ENCODE peak calls at places on chromosomes 6 and 20, in six cellular contexts. Q is RWPE2; C is MM.1S; R is lower lobe of right lung; I is CD8-positive, alpha-beta memory T cell; B is hepatocyte. A is an unnamed sample. For H3K4me1, the result is how much of the 10 kb centered on the place peaks cover.

GRCh38 chr20:46088409-46089075 is 1.2 kb downstream of the NCOA5 start:
- DNase-seq in C (peak), I (no peak), R (no peak), Q (no peak), B (peak), A (no peak)

GRCh38 chr6:91781946-91782345 is 1195.1 kb upstream of the MAP3K7 start:
- DNase-seq in B (no peak), I (no peak), R (no peak), C (no peak), Q (no peak), A (peak)

GRCh38 chr6:90643366-90643765 is 56.5 kb upstream of the MAP3K7 start:
- DNase-seq in R (no peak), B (no peak), I (no peak), C (no peak), Q (no peak), A (no peak)

GRCh38 chr6:36347635-36348034 is 10.9 kb upstream of the BNIP5 start:
- DNase-seq in Q (no peak), B (peak), I (no peak), R (no peak), C (no peak), A (peak)

GRCh38 chr6:86706449-86706848 is 230.9 kb upstream of the HTR1E start:
- DNase-seq in C (peak), Q (no peak), I (no peak), R (no peak), B (no peak), A (no peak)

GRCh38 chr20:40908311-40908710 is 120.3 kb upstream of the TOP1 start:
- DNase-seq in R (no peak), B (no peak), I (no peak), C (no peak), Q (no peak), A (no peak)

GRCh38 chr20:62822788-62823651 is 6.2 kb downstream of the COL9A3 start:
- DNase-seq in Q (no peak), R (no peak), B (peak), I (no peak), C (peak), A (peak)

GRCh38 chr20:7627734-7628663 is 312.3 kb downstream of the HAO1 start:
- DNase-seq in B (no peak), R (no peak), C (no peak), I (no peak), Q (no peak), A (no peak)

GRCh38 chr6:90548001-90548400 is 38.9 kb downstream of the MAP3K7 start:
- DNase-seq in R (no peak), Q (no peak), I (no peak), B (no peak), C (no peak), A (no peak)

GRCh38 chr6:102619585-102619984 is 1226.1 kb downstream of the GRIK2 start:
- DNase-seq in C (peak), B (peak), I (no peak), Q (no peak), R (no peak), A (no peak)

GRCh38 chr6:22632561-22632960 is 63.2 kb downstream of the HDGFL1 start:
- DNase-seq in C (no peak), B (no peak), R (no peak), I (no peak), Q (no peak), A (no peak)

GRCh38 chr6:88359530-88360202 is 193.5 kb upstream of the CNR1 start:
- DNase-seq in I (no peak), C (no peak), B (no peak), R (no peak), Q (no peak), A (no peak)

GRCh38 chr20:47558699-47559098 is 57.0 kb downstream of the NCOA3 start:
- DNase-seq in Q (no peak), R (no peak), I (no peak), B (no peak), C (no peak), A (no peak)

GRCh38 chr6:50845499-50846108 is 26.9 kb downstream of the TFAP2B start:
- DNase-seq in C (no peak), R (no peak), B (no peak), I (no peak), Q (no peak), A (no peak)

GRCh38 chr6:8549381-8549780 is 114.0 kb upstream of the SLC35B3 start:
- DNase-seq in Q (no peak), C (no peak), R (no peak), B (no peak), I (no peak), A (no peak)

GRCh38 chr6:6724319-6725119 is 136.0 kb downstream of the LY86 start:
- DNase-seq in C (peak), I (peak), Q (no peak), B (peak), R (peak), A (peak)

GRCh38 chr6:15220062-15220461 is 25.8 kb upstream of the JARID2 start:
- DNase-seq in R (no peak), C (no peak), Q (no peak), I (no peak), B (no peak), A (no peak)

GRCh38 chr6:100657678-100658330 is 193.1 kb upstream of the SIM1 start:
- DNase-seq in R (no peak), B (peak), Q (no peak), C (peak), I (no peak), A (peak)

GRCh38 chr6:42049116-42049809 is 1.1 kb upstream of the TAF8 start:
- DNase-seq in Q (no peak), B (no peak), C (no peak), I (no peak), R (no peak), A (no peak)

GRCh38 chr6:12916001-12916400 is 199.4 kb downstream of the PHACTR1 start:
- DNase-seq in R (no peak), Q (no peak), C (no peak), B (no peak), I (no peak), A (no peak)

GRCh38 chr6:87200469-87201174 is 45.3 kb downstream of the ZNF292 start:
- DNase-seq in C (no peak), R (no peak), Q (no peak), I (no peak), B (no peak), A (no peak)

GRCh38 chr6:2351807-2352431 is 106.5 kb upstream of the GMDS start:
- DNase-seq in B (no peak), Q (no peak), I (no peak), R (no peak), C (no peak), A (no peak)

GRCh38 chr6:90610291-90610670 is 23.4 kb upstream of the MAP3K7 start:
- DNase-seq in R (no peak), I (no peak), B (no peak), C (no peak), Q (no peak), A (no peak)

GRCh38 chr20:61408951-61409740 is 157.1 kb downstream of the CDH4 start:
- DNase-seq in C (no peak), B (no peak), R (no peak), Q (no peak), I (no peak), A (no peak)

GRCh38 chr6:80142586-80142985 is 36.1 kb downstream of the BCKDHB start:
- DNase-seq in I (no peak), R (no peak), B (no peak), C (no peak), Q (no peak), A (no peak)

GRCh38 chr6:122184260-122184934 is 215.1 kb upstream of the HSF2 start:
- DNase-seq in Q (no peak), B (peak), R (no peak), I (no peak), C (no peak), A (peak)

GRCh38 chr6:170111816-170112582 is 178.9 kb downstream of the DLL1 start:
- DNase-seq in I (no peak), Q (no peak), B (no peak), C (no peak), R (peak), A (no peak)

GRCh38 chr6:144262470-144263369 is 22.4 kb upstream of the UTRN start:
- DNase-seq in B (no peak), Q (no peak), C (no peak), I (no peak), R (no peak), A (peak)

GRCh38 chr20:25669826-25670422 is 26.7 kb downstream of the ZNF337 start:
- DNase-seq in I (no peak), B (peak), C (no peak), R (no peak), Q (peak), A (no peak)

GRCh38 chr20:36542516-36543186 is 1.3 kb downstream of the MYL9 start:
- DNase-seq in R (no peak), C (no peak), B (no peak), Q (no peak), I (no peak), A (no peak)

GRCh38 chr6:39666706-39667489 is 58.3 kb downstream of the KIF6 start:
- DNase-seq in C (no peak), Q (no peak), B (no peak), I (no peak), R (no peak), A (no peak)

GRCh38 chr20:6504179-6504578 is 263.3 kb upstream of the BMP2 start:
- DNase-seq in R (no peak), B (no peak), Q (no peak), I (no peak), C (no peak), A (no peak)

GRCh38 chr6:135251416-135251815 is 70.3 kb downstream of the MYB start:
- DNase-seq in R (no peak), B (no peak), I (no peak), Q (no peak), C (no peak), A (peak)

GRCh38 chr6:41056768-41057490 is 3.9 kb downstream of the APOBEC2 start:
- DNase-seq in B (peak), Q (no peak), C (no peak), R (no peak), I (no peak), A (peak)

GRCh38 chr20:36173451-36173933 is 19.0 kb downstream of the EPB41L1 start:
- DNase-seq in C (no peak), Q (peak), I (no peak), B (peak), R (no peak), A (no peak)

GRCh38 chr6:139732451-139732850 is 358.0 kb upstream of the CITED2 start:
- DNase-seq in I (no peak), R (no peak), B (peak), Q (no peak), C (no peak), A (no peak)

GRCh38 chr6:9397981-9398559 is 962.7 kb upstream of the SLC35B3 start:
- DNase-seq in C (no peak), Q (no peak), B (peak), I (no peak), R (peak), A (no peak)

GRCh38 chr6:19839788-19840187 is 2.6 kb downstream of the ID4 start:
- DNase-seq in C (no peak), Q (no peak), I (no peak), B (no peak), R (no peak), A (no peak)

DNA sequence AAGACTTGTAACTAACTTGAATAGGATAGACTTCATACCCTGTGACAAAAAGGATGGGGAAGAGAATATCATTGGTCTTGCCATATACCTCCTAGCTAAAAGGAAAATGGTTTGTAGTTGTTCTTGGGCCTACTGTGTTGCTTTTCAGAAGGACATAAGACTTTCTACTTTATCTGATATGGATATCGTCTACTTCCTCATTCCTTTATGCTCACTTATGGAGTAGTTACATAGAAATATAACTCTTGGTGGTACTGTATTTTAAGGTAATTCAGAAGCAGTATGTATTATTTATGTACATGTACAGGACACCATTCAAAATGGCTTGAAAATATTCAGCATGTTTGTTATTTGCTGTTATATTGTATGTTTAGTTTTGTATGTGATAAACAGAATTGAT is 8.0 kb downstream of the FAM217B start:
- DNase-seq in Q (no peak), C (no peak), R (no peak), I (no peak), B (no peak), A (no peak)
- H3K4me1 ChIP-seq in Q (under half), C (under half), R (under half), I (under half), B (under half), A (under half)

DNA sequence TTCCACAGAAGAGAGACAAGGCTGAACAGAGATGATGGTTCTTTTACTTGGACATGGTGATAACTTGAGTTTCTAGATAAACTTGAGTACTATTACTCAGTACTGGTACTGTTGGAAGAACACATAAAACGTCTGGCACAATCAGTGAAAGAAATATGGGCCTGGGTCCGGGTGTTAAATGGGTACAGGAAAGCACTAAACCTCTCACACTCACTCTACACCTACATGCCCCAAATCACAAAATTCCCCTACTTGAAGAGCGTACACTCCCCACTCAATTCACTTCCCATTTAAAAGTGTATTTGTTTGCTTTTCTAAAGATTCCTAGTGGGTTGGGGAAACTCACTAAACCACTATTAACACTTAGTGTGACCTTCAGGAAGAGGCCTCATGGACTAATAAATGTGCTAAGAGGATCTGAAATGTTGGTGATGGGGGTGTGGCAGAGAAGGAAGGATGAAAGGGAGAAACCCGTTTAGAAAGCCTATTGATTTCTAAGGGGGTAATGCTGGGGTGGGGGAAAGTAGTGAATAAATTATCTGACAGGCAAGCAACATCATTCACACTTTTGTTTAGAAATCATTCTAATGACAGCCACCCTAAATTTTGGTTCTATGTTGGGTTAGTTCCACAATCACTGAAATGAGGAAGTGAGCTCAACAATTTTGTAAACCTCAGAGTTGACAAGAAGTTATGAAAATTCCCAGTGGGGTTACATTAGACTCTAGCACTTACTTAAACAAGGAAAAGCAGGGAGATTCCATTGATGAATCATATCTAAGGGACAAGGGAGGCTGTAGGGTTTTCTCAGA is 222.6 kb upstream of the MARCKS start:
- DNase-seq in C (no peak), Q (no peak), R (no peak), I (no peak), B (no peak), A (no peak)
- H3K4me1 ChIP-seq in C (under half), Q (under half), R (half or more), I (under half), B (under half), A (under half)

GRCh38 chr20:50400705-50401045 is 109.5 kb upstream of the PTPN1 start:
- DNase-seq in C (no peak), Q (no peak), R (no peak), B (no peak), I (no peak), A (peak)
- H3K4me1 ChIP-seq in C (under half), Q (under half), R (under half), B (under half), I (under half), A (under half)

DNA sequence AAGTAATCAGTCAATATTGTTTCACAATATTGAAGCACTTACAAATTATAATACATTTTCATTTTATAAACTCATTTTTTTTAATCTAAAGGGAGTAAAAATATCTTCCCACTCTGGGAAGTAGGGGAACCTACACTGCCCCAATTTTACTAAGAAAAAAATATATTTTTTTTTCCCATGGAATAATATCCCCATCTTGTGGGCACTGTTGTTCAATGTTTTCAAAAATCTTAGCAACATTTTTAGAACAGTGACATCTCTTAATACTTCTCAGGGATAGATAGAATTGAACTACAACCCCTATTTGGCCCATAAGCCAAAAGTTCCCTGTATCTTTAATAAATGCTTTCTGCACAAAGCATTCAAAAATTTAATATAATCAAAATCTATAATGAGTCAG is 42.9 kb downstream of the ARHGAP18 start:
- DNase-seq in C (no peak), R (no peak), I (no peak), B (no peak), Q (no peak), A (no peak)
- H3K4me1 ChIP-seq in C (under half), R (half or more), I (under half), B (under half), Q (under half), A (under half)

GRCh38 chr6:46159229-46159628 is 11.6 kb downstream of the ENPP5 start:
- DNase-seq in Q (no peak), B (no peak), R (no peak), I (no peak), C (no peak), A (no peak)

GRCh38 chr6:46160102-46160501 is 10.7 kb downstream of the ENPP5 start:
- DNase-seq in C (no peak), R (no peak), B (no peak), I (no peak), Q (no peak), A (no peak)

GRCh38 chr6:46156701-46157100 is 14.1 kb downstream of the ENPP5 start:
- DNase-seq in I (no peak), R (no peak), C (no peak), B (no peak), Q (no peak), A (no peak)
- H3K4me1 ChIP-seq in I (under half), R (under half), C (under half), B (under half), Q (under half), A (under half)

GRCh38 chr20:1567392-1568165 is 10.1 kb upstream of the SIRPD start:
- DNase-seq in Q (peak), R (no peak), I (no peak), C (no peak), B (peak), A (no peak)

GRCh38 chr20:1568166-1568490 is 10.6 kb upstream of the SIRPD start:
- DNase-seq in C (no peak), Q (no peak), I (no peak), R (no peak), B (peak), A (no peak)

GRCh38 chr20:1565461-1565860 is 8.0 kb upstream of the SIRPD start:
- DNase-seq in C (no peak), B (peak), R (no peak), Q (no peak), I (no peak), A (no peak)

GRCh38 chr20:1566701-1567100 is 9.2 kb upstream of the SIRPD start:
- DNase-seq in I (no peak), C (no peak), B (peak), R (no peak), Q (no peak), A (no peak)

GRCh38 chr20:1569417-1569861 is 11.9 kb upstream of the SIRPD start:
- DNase-seq in R (no peak), Q (no peak), C (no peak), I (no peak), B (peak), A (no peak)
- H3K4me1 ChIP-seq in R (under half), Q (under half), C (under half), I (under half), B (under half), A (under half)

GRCh38 chr20:43936371-43936770 is 21.7 kb downstream of the TOX2 start:
- DNase-seq in C (peak), I (no peak), Q (peak), R (no peak), B (no peak), A (no peak)
- H3K4me1 ChIP-seq in C (under half), I (under half), Q (under half), R (under half), B (under half), A (under half)

GRCh38 chr6:113668712-113669408 is 188.3 kb upstream of the MARCKS start:
- DNase-seq in Q (no peak), C (no peak), B (no peak), R (no peak), I (no peak), A (no peak)
- H3K4me1 ChIP-seq in Q (under half), C (under half), B (under half), R (under half), I (under half), A (under half)

GRCh38 chr6:3804981-3805380 is 44.2 kb upstream of the FAM50B start:
- DNase-seq in R (no peak), B (no peak), C (no peak), Q (no peak), I (no peak), A (no peak)
- H3K4me1 ChIP-seq in R (under half), B (under half), C (under half), Q (under half), I (under half), A (under half)